ENCODE peak calls at places on chromosomes 16 and 17, in seven cellular contexts. W, B, E, O, T, D and F are unnamed samples.

GRCh38 chr16:80027007-80027965 is 426.7 kb upstream of the MAF start:
- DNase-seq in B (peak), O (no peak), T (no peak), W (peak), E (peak), D (peak), F (peak)

GRCh38 chr17:30586818-30587595 is 109.8 kb downstream of the GOSR1 start:
- DNase-seq in B (no peak), W (peak), D (no peak), T (no peak), O (no peak), E (peak), F (no peak)

GRCh38 chr17:76150712-76151622 is 9.9 kb upstream of the FOXJ1 start:
- DNase-seq in T (no peak), B (no peak), W (no peak), O (no peak), D (no peak), E (no peak), F (no peak)

GRCh38 chr16:85638248-85638647 is 25.1 kb downstream of the GSE1 start:
- DNase-seq in B (no peak), E (no peak), O (no peak), D (no peak), T (no peak), W (no peak), F (no peak)

GRCh38 chr16:51151951-51152663 is 1.0 kb upstream of the SALL1 start:
- DNase-seq in E (peak), W (no peak), O (peak), B (no peak), T (peak), D (peak), F (peak)

GRCh38 chr17:13154403-13154802 is 136.6 kb upstream of the ELAC2 start:
- DNase-seq in T (no peak), E (no peak), O (no peak), D (no peak), B (no peak), W (no peak), F (no peak)

GRCh38 chr17:4533522-4534502 is 21.4 kb downstream of the MYBBP1A start:
- DNase-seq in O (no peak), T (no peak), E (peak), B (no peak), W (no peak), D (no peak), F (no peak)

GRCh38 chr16:23317751-23318150 is 15.6 kb downstream of the SCNN1B start:
- DNase-seq in T (no peak), D (no peak), O (no peak), W (no peak), B (no peak), E (no peak), F (no peak)

GRCh38 chr16:66695935-66696668 is 441 bp downstream of the CMTM4 start:
- DNase-seq in O (peak), T (peak), B (peak), W (no peak), D (peak), E (no peak), F (peak)

GRCh38 chr16:9091867-9092281 is 430 bp downstream of the HAPSTR1 start:
- DNase-seq in O (peak), T (peak), B (peak), E (peak), D (no peak), W (no peak), F (peak)

GRCh38 chr17:30921544-30922196 is at the start of gene ADAP2:
- DNase-seq in W (no peak), B (peak), E (peak), D (peak), O (peak), T (peak), F (peak)

GRCh38 chr16:14302031-14302398 is 230.9 kb downstream of the MRTFB start:
- DNase-seq in E (peak), W (peak), D (peak), B (peak), T (no peak), O (peak), F (peak)

GRCh38 chr17:39653662-39654331 is 11.4 kb upstream of the TCAP start:
- DNase-seq in T (peak), E (peak), B (peak), O (peak), W (no peak), D (peak), F (peak)

GRCh38 chr17:32971171-32971570 is 20.5 kb upstream of the SPACA3 start:
- DNase-seq in E (peak), O (peak), B (no peak), W (peak), D (no peak), T (no peak), F (no peak)

GRCh38 chr17:8360751-8361150 is 15.8 kb downstream of the KRABD2 start:
- DNase-seq in B (no peak), W (no peak), D (no peak), T (no peak), O (no peak), E (no peak), F (no peak)

GRCh38 chr16:2840914-2841313 is 10.8 kb downstream of the ZG16B start:
- DNase-seq in E (no peak), D (no peak), T (no peak), O (no peak), B (no peak), W (no peak), F (no peak)

GRCh38 chr17:45231481-45232116 is 9.9 kb downstream of the FMNL1 start:
- DNase-seq in T (peak), D (peak), B (no peak), E (peak), W (no peak), O (no peak), F (peak)

GRCh38 chr16:30370444-30371247 is at the start of gene TBC1D10B:
- DNase-seq in E (peak), B (peak), W (peak), O (peak), T (peak), D (peak), F (peak)

GRCh38 chr17:77385750-77386501 is 245.2 kb downstream of the SEC14L1 start:
- DNase-seq in D (no peak), O (no peak), E (no peak), B (peak), T (no peak), W (no peak), F (no peak)

GRCh38 chr16:81711609-81712329 is 67.3 kb upstream of the PLCG2 start:
- DNase-seq in E (peak), T (no peak), W (peak), B (no peak), O (no peak), D (peak), F (peak)

GRCh38 chr17:1201132-1201702 is 21.4 kb upstream of the ABR start:
- DNase-seq in B (no peak), D (no peak), E (no peak), T (no peak), O (no peak), W (no peak), F (no peak)

GRCh38 chr17:42748202-42748905 is 3.5 kb upstream of the EZH1 start:
- DNase-seq in T (no peak), E (no peak), D (no peak), W (no peak), B (no peak), O (no peak), F (no peak)

GRCh38 chr17:16926591-16927451 is 45.1 kb downstream of the TNFRSF13B start:
- DNase-seq in B (no peak), E (peak), O (no peak), T (no peak), D (no peak), W (no peak), F (no peak)

GRCh38 chr17:56845934-56846333 is 12.0 kb downstream of the DGKE start:
- DNase-seq in E (no peak), T (no peak), D (no peak), O (no peak), W (no peak), B (no peak), F (no peak)